ENCODE peak calls at places on chromosome 13, in seven cellular contexts. P is hypothalamus; N is CD4-positive, alpha-beta memory T cell; W is stimulated activated CD4-positive, alpha-beta T cell treated with anti-CD3 and anti-CD28 coated beads, Interleukin-12 subunit alpha, Interleukin-12 subunit beta, amount 100 ng/mL, for 4 hours; C is mammary epithelial cell; E is GM19239; K is cardiac fibroblast. U is an unnamed sample.

GRCh38 chr13:76965759-76966421 is 17.6 kb downstream of the ACOD1 start:
- DNase-seq in P (no peak), N (no peak), W (no peak), C (peak; percentile 45), E (no peak), K (peak; percentile 67), U (no peak)

GRCh38 chr13:86892330-86892729 is 778.8 kb upstream of the SLITRK5 start:
- DNase-seq in P (no peak), N (no peak), W (no peak), C (no peak), E (no peak), K (no peak), U (no peak)

GRCh38 chr13:110576736-110577476 is 15.4 kb upstream of the RAB20 start:
- DNase-seq in P (no peak), N (no peak), W (no peak), C (peak; percentile 19), E (no peak), K (no peak), U (no peak)

GRCh38 chr13:51542358-51542972 is 41.8 kb upstream of the WDFY2 start:
- DNase-seq in P (no peak), N (no peak), W (no peak), C (no peak), E (no peak), K (no peak), U (no peak)

GRCh38 chr13:97798836-97799235 is 154.6 kb upstream of the IPO5 start:
- DNase-seq in P (no peak), N (no peak), W (no peak), C (no peak), E (no peak), K (no peak), U (no peak)

GRCh38 chr13:110716235-110716505 is 2.7 kb downstream of the ING1 start:
- DNase-seq in P (no peak), N (no peak), W (no peak), C (peak; percentile 16), E (no peak), K (peak; percentile 40), U (no peak)

GRCh38 chr13:51122868-51123267 is 11.8 kb upstream of the C13orf42 start:
- DNase-seq in P (no peak), N (no peak), W (no peak), C (no peak), E (no peak), K (no peak), U (peak; percentile 9)

GRCh38 chr13:106617561-106617960 is 49.6 kb upstream of the ARGLU1 start:
- DNase-seq in P (no peak), N (no peak), W (no peak), C (peak; percentile 79), E (no peak), K (peak; percentile 76), U (no peak)

GRCh38 chr13:67369895-67370660 is 139.9 kb upstream of the PCDH9 start:
- DNase-seq in P (no peak), N (no peak), W (no peak), C (peak; percentile 44), E (no peak), K (peak; percentile 98), U (no peak)

GRCh38 chr13:55534306-55534705 is 1606.4 kb upstream of the PRR20A start:
- DNase-seq in P (no peak), N (no peak), W (no peak), C (no peak), E (no peak), K (no peak), U (no peak)

GRCh38 chr13:44409595-44409994 is 36.0 kb downstream of the SERP2 start:
- DNase-seq in P (no peak), N (no peak), W (no peak), C (no peak), E (no peak), K (no peak), U (no peak)

GRCh38 chr13:91986771-91987515 is 588.5 kb downstream of the GPC5 start:
- DNase-seq in P (no peak), N (no peak), W (no peak), C (no peak), E (no peak), K (no peak), U (no peak)

GRCh38 chr13:114123876-114124275 is 8.5 kb downstream of the RASA3 start:
- DNase-seq in P (no peak), N (no peak), W (no peak), C (no peak), E (no peak), K (no peak), U (no peak)

GRCh38 chr13:80338781-80339577 is 1.9 kb downstream of the SPRY2 start:
- DNase-seq in P (peak; percentile 79), N (no peak), W (no peak), C (peak; percentile 71), E (no peak), K (peak; percentile 79), U (no peak)

GRCh38 chr13:28043224-28043623 is 54.7 kb upstream of the URAD start:
- DNase-seq in P (no peak), N (no peak), W (no peak), C (no peak), E (no peak), K (no peak), U (no peak)

GRCh38 chr13:35531551-35531950 is 55.1 kb upstream of the MAB21L1 start:
- DNase-seq in P (no peak), N (no peak), W (no peak), C (no peak), E (no peak), K (no peak), U (no peak)

GRCh38 chr13:97108535-97108910 is 113.6 kb upstream of the MBNL2 start:
- DNase-seq in P (no peak), N (no peak), W (no peak), C (no peak), E (no peak), K (peak; percentile 66), U (no peak)

GRCh38 chr13:74136089-74136658 is 2.0 kb upstream of the KLF12 start:
- DNase-seq in P (no peak), N (peak; percentile 76), W (peak; percentile 22), C (peak; percentile 67), E (no peak), K (peak; percentile 73), U (no peak)

GRCh38 chr13:86792153-86792651 is 879.0 kb upstream of the SLITRK5 start:
- DNase-seq in P (no peak), N (no peak), W (no peak), C (no peak), E (no peak), K (no peak), U (no peak)

GRCh38 chr13:60260440-60260839 is 96.7 kb upstream of the DIAPH3 start:
- DNase-seq in P (no peak), N (no peak), W (no peak), C (no peak), E (no peak), K (no peak), U (no peak)

GRCh38 chr13:89923731-89924130 is 1423.8 kb upstream of the MIR17HG start:
- DNase-seq in P (no peak), N (no peak), W (no peak), C (peak; percentile 64), E (no peak), K (peak; percentile 9), U (no peak)

GRCh38 chr13:30676672-30677071 is 58.7 kb upstream of the ALOX5AP start:
- DNase-seq in P (no peak), N (no peak), W (no peak), C (peak; percentile 43), E (no peak), K (peak; percentile 58), U (no peak)

GRCh38 chr13:29594310-29594709 is 1.2 kb downstream of the SLC7A1 start:
- DNase-seq in P (no peak), N (peak; percentile 52), W (peak; percentile 35), C (peak; percentile 73), E (peak; percentile 32), K (peak; percentile 88), U (peak; percentile 21)

GRCh38 chr13:92994056-92994455 is 232.6 kb upstream of the GPC6 start:
- DNase-seq in P (no peak), N (no peak), W (no peak), C (peak; percentile 78), E (no peak), K (peak; percentile 57), U (no peak)

GRCh38 chr13:31627097-31627496 is 112.2 kb upstream of the RXFP2 start:
- DNase-seq in P (no peak), N (no peak), W (no peak), C (peak; percentile 19), E (no peak), K (peak; percentile 74), U (no peak)

GRCh38 chr13:113545455-113545930 is 39.1 kb upstream of the TFDP1 start:
- DNase-seq in P (no peak), N (no peak), W (no peak), C (no peak), E (no peak), K (no peak), U (no peak)

GRCh38 chr13:75432811-75433244 is 49.1 kb downstream of the TBC1D4 start:
- DNase-seq in P (no peak), N (no peak), W (no peak), C (no peak), E (no peak), K (no peak), U (no peak)

GRCh38 chr13:39263033-39263432 is 224.8 kb downstream of the NHLRC3 start:
- DNase-seq in P (peak; percentile 10), N (no peak), W (peak; percentile 21), C (peak; percentile 37), E (peak; percentile 34), K (peak; percentile 63), U (peak; percentile 9)

GRCh38 chr13:112105884-112106283 is 38.9 kb downstream of the SOX1 start:
- DNase-seq in P (no peak), N (no peak), W (no peak), C (no peak), E (no peak), K (no peak), U (no peak)

GRCh38 chr13:113825851-113826250 is 38.0 kb downstream of the GAS6 start:
- DNase-seq in P (no peak), N (no peak), W (no peak), C (no peak), E (no peak), K (no peak), U (no peak)

GRCh38 chr13:20192470-20193141 is at the start of gene GJB2:
- DNase-seq in P (no peak), N (no peak), W (peak; percentile 22), C (peak; percentile 32), E (no peak), K (no peak), U (no peak)

GRCh38 chr13:34116651-34117050 is 298.7 kb downstream of the RFC3 start:
- DNase-seq in P (no peak), N (no peak), W (no peak), C (no peak), E (no peak), K (no peak), U (no peak)

GRCh38 chr13:96898212-96898611 is 96.1 kb downstream of the OXGR1 start:
- DNase-seq in P (no peak), N (no peak), W (no peak), C (peak; percentile 2), E (no peak), K (peak; percentile 92), U (no peak)

GRCh38 chr13:27551563-27551962 is 68.8 kb downstream of the LNX2 start:
- DNase-seq in P (no peak), N (no peak), W (no peak), C (no peak), E (no peak), K (no peak), U (no peak)

GRCh38 chr13:43360911-43361605 is 337.7 kb downstream of the DNAJC15 start:
- DNase-seq in P (no peak), N (no peak), W (no peak), C (peak; percentile 8), E (no peak), K (peak; percentile 53), U (no peak)

GRCh38 chr13:114097893-114098688 is 34.3 kb downstream of the RASA3 start:
- DNase-seq in P (no peak), N (peak; percentile 29), W (no peak), C (no peak), E (no peak), K (no peak), U (no peak)

GRCh38 chr13:80177327-80177726 is 163.6 kb downstream of the SPRY2 start:
- DNase-seq in P (no peak), N (no peak), W (no peak), C (peak; percentile 51), E (no peak), K (no peak), U (no peak)

GRCh38 chr13:40439928-40440327 is 226.5 kb downstream of the FOXO1 start:
- DNase-seq in P (no peak), N (no peak), W (no peak), C (no peak), E (no peak), K (no peak), U (no peak)

U was measured in GM12878.